ENCODE peak calls at places on chromosomes 7 and 10, in four cellular contexts. B is HuH-7.5, R is memory B cell, D is ascending aorta. Y is an unnamed sample.

GRCh38 chr10:126500866-126501265 is 112.6 kb upstream of the ADAM12 start:
- DNase-seq in B (no peak), R (no peak), D (no peak), Y (no peak)

GRCh38 chr7:95026421-95027072 is 119.2 kb downstream of the PPP1R9A start:
- DNase-seq in B (no peak), R (no peak), D (no peak), Y (no peak)

GRCh38 chr10:62708569-62708968 is 96.0 kb upstream of the ADO start:
- DNase-seq in B (no peak), R (no peak), D (no peak), Y (no peak)

GRCh38 chr10:17004801-17005380 is 124.7 kb downstream of the CUBN start:
- DNase-seq in B (no peak), R (no peak), D (no peak), Y (no peak)

GRCh38 chr10:124875596-124875995 is 66.3 kb upstream of the ZRANB1 start:
- DNase-seq in B (no peak), R (no peak), D (no peak), Y (no peak)

GRCh38 chr7:100152404-100152803 is 3.7 kb downstream of the LAMTOR4 start:
- DNase-seq in B (no peak), R (no peak), D (no peak), Y (no peak)

GRCh38 chr7:112182749-112183148 is 23.4 kb downstream of the DOCK4 start:
- DNase-seq in B (no peak), R (no peak), D (no peak), Y (no peak)

GRCh38 chr7:102891693-102892261 is 21.0 kb upstream of the LRRC17 start:
- DNase-seq in B (no peak), R (no peak), D (peak), Y (no peak)

GRCh38 chr10:80464557-80465466 is 10.7 kb downstream of the TSPAN14 start:
- DNase-seq in B (no peak), R (no peak), D (no peak), Y (no peak)

GRCh38 chr7:23600251-23600650 is 3.1 kb downstream of the CCDC126 start:
- DNase-seq in B (no peak), R (no peak), D (no peak), Y (no peak)

GRCh38 chr7:93055543-93056107 is 62.2 kb downstream of the SAMD9 start:
- DNase-seq in B (peak), R (no peak), D (no peak), Y (peak)

Y was measured in GM18507.